ENCODE peak calls at places on chromosomes 16 and 17, in four cellular contexts. T is Daoy, C is transverse colon, D is fibroblast of lung. Z is an unnamed sample.

GRCh38 chr17:64281962-64282752 is 19.1 kb upstream of the TEX2 start:
- DNase-seq in C (peak), T (peak), D (peak), Z (peak)

GRCh38 chr16:11691235-11691634 is 23.0 kb downstream of the SNN start:
- DNase-seq in D (no peak), C (no peak), T (no peak), Z (no peak)

GRCh38 chr16:52068447-52069074 is 478.4 kb downstream of the TOX3 start:
- DNase-seq in T (no peak), C (peak), D (peak), Z (peak)

GRCh38 chr16:54901606-54902005 is 29.1 kb upstream of the IRX5 start:
- DNase-seq in D (no peak), C (no peak), T (no peak), Z (no peak)

GRCh38 chr16:10791048-10791447 is 27.5 kb downstream of the TVP23A start:
- DNase-seq in D (no peak), T (no peak), C (no peak), Z (no peak)

GRCh38 chr16:19071811-19072777 is 4.7 kb downstream of the COQ7 start:
- DNase-seq in C (peak), D (peak), T (peak), Z (peak)

GRCh38 chr17:8122923-8123694 is 797 bp downstream of the HES7 start:
- DNase-seq in D (peak), C (no peak), T (peak), Z (peak)

GRCh38 chr17:45243750-45244149 is 18.1 kb downstream of the SPATA32 start:
- DNase-seq in C (peak), T (no peak), D (no peak), Z (no peak)

GRCh38 chr17:42843358-42843934 is 934 bp upstream of the AOC2 start:
- DNase-seq in C (no peak), D (peak), T (peak), Z (peak)

GRCh38 chr17:71315568-71315967 is 805.3 kb upstream of the SOX9 start:
- DNase-seq in C (no peak), T (no peak), D (no peak), Z (no peak)

GRCh38 chr16:86734559-86735480 is 156.5 kb downstream of the FOXL1 start:
- DNase-seq in D (no peak), T (no peak), C (no peak), Z (no peak)

GRCh38 chr17:4110152-4110551 is 32.7 kb downstream of the ZZEF1 start:
- DNase-seq in T (no peak), D (peak), C (no peak), Z (peak)

GRCh38 chr17:17376362-17376761 is 73.2 kb downstream of the NT5M start:
- DNase-seq in C (no peak), T (no peak), D (peak), Z (no peak)

GRCh38 chr16:373020-373598 is 2.8 kb upstream of the MRPL28 start:
- DNase-seq in C (no peak), D (no peak), T (no peak), Z (no peak)

GRCh38 chr17:66432558-66432957 is 130.1 kb downstream of the PRKCA start:
- DNase-seq in C (no peak), D (no peak), T (no peak), Z (no peak)

GRCh38 chr17:77718669-77718961 is 239.9 kb upstream of the TNRC6C start:
- DNase-seq in D (no peak), T (no peak), C (no peak), Z (no peak)

GRCh38 chr16:3945751-3946603 is 65.5 kb upstream of the CREBBP start:
- DNase-seq in T (peak), C (peak), D (peak), Z (peak)

GRCh38 chr16:86045601-86045971 is 146.6 kb downstream of the IRF8 start:
- DNase-seq in C (peak), D (no peak), T (no peak), Z (no peak)

GRCh38 chr17:65487161-65487560 is 74.3 kb downstream of the AXIN2 start:
- DNase-seq in D (no peak), C (no peak), T (no peak), Z (no peak)

GRCh38 chr17:70127221-70127873 is 42.0 kb upstream of the KCNJ2 start:
- DNase-seq in D (no peak), C (no peak), T (no peak), Z (no peak)

GRCh38 chr17:8046929-8047768 is 8.3 kb downstream of the ALOX15B start:
- DNase-seq in D (no peak), T (no peak), C (no peak), Z (no peak)

GRCh38 chr17:42458497-42459255 is at the start of gene ATP6V0A1:
- DNase-seq in C (peak), T (peak), D (peak), Z (peak)

GRCh38 chr16:71675380-71675779 is 49.1 kb downstream of the PHLPP2 start:
- DNase-seq in C (no peak), T (no peak), D (peak), Z (no peak)

GRCh38 chr17:43940630-43941029 is 1.6 kb downstream of the PPY start:
- DNase-seq in D (peak), T (peak), C (no peak), Z (peak)

GRCh38 chr17:11996722-11997146 is 541 bp downstream of the ZNF18 start:
- DNase-seq in T (no peak), D (peak), C (peak), Z (peak)

GRCh38 chr16:89709166-89709565 is 7.7 kb upstream of the SPATA2L start:
- DNase-seq in C (no peak), D (no peak), T (no peak), Z (no peak)

GRCh38 chr16:70770968-70771552 is 29.9 kb downstream of the VAC14 start:
- DNase-seq in T (peak), C (peak), D (peak), Z (peak)

GRCh38 chr16:86016201-86016965 is 117.4 kb downstream of the IRF8 start:
- DNase-seq in T (peak), D (peak), C (peak), Z (peak)

GRCh38 chr17:15453246-15453645 is 14.2 kb downstream of the CDRT4 start:
- DNase-seq in D (no peak), T (no peak), C (no peak), Z (peak)

GRCh38 chr17:79513805-79514535 is 96.9 kb downstream of the RBFOX3 start:
- DNase-seq in T (peak), D (no peak), C (no peak), Z (no peak)